ENCODE peak calls at places on chromosomes 4 and X, in eight cellular contexts. K is CD8-positive, alpha-beta memory T cell; P is HT-29; H is head of caudate nucleus; B is EH; T is putamen; U is activated effector memory CD4-positive, alpha-beta T cell treated with Interleukin-2 at 50 U/mL for 16 hours; G is activated CD4-positive, alpha-beta T cell treated with anti-CD3 and anti-CD28 coated beads for 1 hour. X is an unnamed sample.

GRCh38 chrX:75115707-75116413 is 40.2 kb downstream of the ABCB7 start:
- DNase-seq in K (no peak), P (no peak), H (no peak), B (no peak), T (no peak), U (no peak), G (no peak), X (no peak)

GRCh38 chrX:69959712-69960111 is 90.0 kb downstream of the AWAT2 start:
- DNase-seq in K (no peak), P (no peak), H (no peak), B (no peak), T (no peak), U (no peak), G (no peak), X (no peak)

GRCh38 chr4:46839128-46839527 is 69.9 kb downstream of the COX7B2 start:
- DNase-seq in K (no peak), P (no peak), H (no peak), B (no peak), T (peak; percentile 65), U (no peak), G (no peak), X (peak; percentile 34)

GRCh38 chr4:113499696-113500095 is 261.8 kb downstream of the CAMK2D start:
- DNase-seq in K (no peak), P (no peak), H (no peak), B (peak; percentile 61), T (no peak), U (no peak), G (no peak), X (no peak)

GRCh38 chrX:65407157-65407626 is 127.4 kb downstream of the LAS1L start:
- DNase-seq in K (no peak), P (no peak), H (no peak), B (no peak), T (no peak), U (no peak), G (no peak), X (no peak)

GRCh38 chr4:151409470-151410313 is 716 bp downstream of the FHIP1A start:
- DNase-seq in K (peak; percentile 47), P (peak; percentile 70), H (no peak), B (no peak), T (no peak), U (no peak), G (peak; percentile 8), X (no peak)

GRCh38 chrX:109863811-109864210 is 130.8 kb upstream of the ACSL4 start:
- DNase-seq in K (no peak), P (no peak), H (no peak), B (peak; percentile 58), T (no peak), U (no peak), G (no peak), X (no peak)

GRCh38 chrX:131704136-131704695 is 160.3 kb downstream of the OR13H1 start:
- DNase-seq in K (no peak), P (peak; percentile 95), H (peak; percentile 81), B (no peak), T (no peak), U (no peak), G (no peak), X (peak; percentile 97)

GRCh38 chr4:25928320-25928955 is 14.4 kb downstream of the SMIM20 start:
- DNase-seq in K (no peak), P (no peak), H (no peak), B (no peak), T (no peak), U (no peak), G (no peak), X (no peak)

GRCh38 chr4:92175250-92175649 is 128.5 kb upstream of the GRID2 start:
- DNase-seq in K (no peak), P (no peak), H (no peak), B (no peak), T (no peak), U (no peak), G (no peak), X (no peak)

GRCh38 chr4:87971866-87972265 is 3.6 kb upstream of the SPP1 start:
- DNase-seq in K (no peak), P (no peak), H (no peak), B (no peak), T (no peak), U (no peak), G (no peak), X (no peak)

GRCh38 chrX:40299028-40299479 is 201.3 kb upstream of the BCOR start:
- DNase-seq in K (no peak), P (no peak), H (no peak), B (peak; percentile 9), T (no peak), U (no peak), G (no peak), X (peak; percentile 49)

GRCh38 chr4:112637552-112637866 is 566 bp downstream of the LARP7 start:
- DNase-seq in K (no peak), P (no peak), H (no peak), B (no peak), T (no peak), U (no peak), G (no peak), X (no peak)

X was measured in Karpas-422.